ENCODE peak calls at places on chromosomes 16 and 17, in nine cellular contexts. One of them, this sample, is unnamed.

GRCh38 chr16:20023190-20023589 is 50.5 kb downstream of the GPR139 start:
- DNase-seq in EH: peak
- DNase-seq in colonic mucosa: no peak
- DNase-seq in ELF-1: no peak
- DNase-seq in activated CD4-positive, alpha-beta T cell treated with anti-CD3 and anti-CD28 coated beads, Interleukin-2, amount 50 U/mL, for 4 hours: no peak
- DNase-seq in islet precursor cell: no peak
- DNase-seq in NCI-H1092: no peak
- DNase-seq in activated T-cell treated with anti-CD3 and anti-CD28 coated beads, Interleukin-2, amount 50 U/mL, for 72 hours: no peak
- DNase-seq in AG08396: no peak
- DNase-seq in this sample: no peak

GRCh38 chr16:24152826-24153225 is 103.3 kb upstream of the CACNG3 start:
- DNase-seq in EH: no peak
- DNase-seq in colonic mucosa: no peak
- DNase-seq in ELF-1: peak
- DNase-seq in activated CD4-positive, alpha-beta T cell treated with anti-CD3 and anti-CD28 coated beads, Interleukin-2, amount 50 U/mL, for 4 hours: no peak
- DNase-seq in islet precursor cell: peak
- DNase-seq in NCI-H1092: no peak
- DNase-seq in activated T-cell treated with anti-CD3 and anti-CD28 coated beads, Interleukin-2, amount 50 U/mL, for 72 hours: no peak
- DNase-seq in AG08396: no peak
- DNase-seq in this sample: no peak

GRCh38 chr17:56653877-56654276 is 60.4 kb downstream of the NOG start:
- DNase-seq in EH: peak
- DNase-seq in colonic mucosa: no peak
- DNase-seq in ELF-1: peak
- DNase-seq in activated CD4-positive, alpha-beta T cell treated with anti-CD3 and anti-CD28 coated beads, Interleukin-2, amount 50 U/mL, for 4 hours: peak
- DNase-seq in islet precursor cell: peak
- DNase-seq in NCI-H1092: no peak
- DNase-seq in activated T-cell treated with anti-CD3 and anti-CD28 coated beads, Interleukin-2, amount 50 U/mL, for 72 hours: peak
- DNase-seq in AG08396: peak
- DNase-seq in this sample: no peak

GRCh38 chr16:88558457-88559442 is 11.5 kb upstream of the ZC3H18 start:
- DNase-seq in EH: peak
- DNase-seq in colonic mucosa: peak
- DNase-seq in ELF-1: peak
- DNase-seq in activated CD4-positive, alpha-beta T cell treated with anti-CD3 and anti-CD28 coated beads, Interleukin-2, amount 50 U/mL, for 4 hours: no peak
- DNase-seq in islet precursor cell: no peak
- DNase-seq in NCI-H1092: peak
- DNase-seq in activated T-cell treated with anti-CD3 and anti-CD28 coated beads, Interleukin-2, amount 50 U/mL, for 72 hours: no peak
- DNase-seq in AG08396: peak
- DNase-seq in this sample: peak

GRCh38 chr17:51807460-51807859 is 351.1 kb downstream of the CA10 start:
- DNase-seq in EH: no peak
- DNase-seq in colonic mucosa: no peak
- DNase-seq in ELF-1: no peak
- DNase-seq in activated CD4-positive, alpha-beta T cell treated with anti-CD3 and anti-CD28 coated beads, Interleukin-2, amount 50 U/mL, for 4 hours: no peak
- DNase-seq in islet precursor cell: no peak
- DNase-seq in NCI-H1092: no peak
- DNase-seq in activated T-cell treated with anti-CD3 and anti-CD28 coated beads, Interleukin-2, amount 50 U/mL, for 72 hours: no peak
- DNase-seq in AG08396: no peak
- DNase-seq in this sample: no peak

GRCh38 chr16:14354561-14355351 is 275.3 kb downstream of the PARN start:
- DNase-seq in EH: peak
- DNase-seq in colonic mucosa: no peak
- DNase-seq in ELF-1: no peak
- DNase-seq in activated CD4-positive, alpha-beta T cell treated with anti-CD3 and anti-CD28 coated beads, Interleukin-2, amount 50 U/mL, for 4 hours: no peak
- DNase-seq in islet precursor cell: no peak
- DNase-seq in NCI-H1092: no peak
- DNase-seq in activated T-cell treated with anti-CD3 and anti-CD28 coated beads, Interleukin-2, amount 50 U/mL, for 72 hours: peak
- DNase-seq in AG08396: no peak
- DNase-seq in this sample: no peak

GRCh38 chr17:50331085-50331791 is 14.7 kb upstream of the XYLT2 start:
- DNase-seq in EH: peak
- DNase-seq in colonic mucosa: no peak
- DNase-seq in ELF-1: no peak
- DNase-seq in activated CD4-positive, alpha-beta T cell treated with anti-CD3 and anti-CD28 coated beads, Interleukin-2, amount 50 U/mL, for 4 hours: no peak
- DNase-seq in islet precursor cell: peak
- DNase-seq in NCI-H1092: no peak
- DNase-seq in activated T-cell treated with anti-CD3 and anti-CD28 coated beads, Interleukin-2, amount 50 U/mL, for 72 hours: peak
- DNase-seq in AG08396: peak
- DNase-seq in this sample: no peak

GRCh38 chr17:57612202-57613071 is 132.7 kb downstream of the CCDC182 start:
- DNase-seq in EH: no peak
- DNase-seq in colonic mucosa: no peak
- DNase-seq in ELF-1: peak
- DNase-seq in activated CD4-positive, alpha-beta T cell treated with anti-CD3 and anti-CD28 coated beads, Interleukin-2, amount 50 U/mL, for 4 hours: no peak
- DNase-seq in islet precursor cell: peak
- DNase-seq in NCI-H1092: no peak
- DNase-seq in activated T-cell treated with anti-CD3 and anti-CD28 coated beads, Interleukin-2, amount 50 U/mL, for 72 hours: no peak
- DNase-seq in AG08396: no peak
- DNase-seq in this sample: no peak

GRCh38 chr16:73023752-73024570 is 24.0 kb downstream of the ZFHX3 start:
- DNase-seq in EH: no peak
- DNase-seq in colonic mucosa: no peak
- DNase-seq in ELF-1: no peak
- DNase-seq in activated CD4-positive, alpha-beta T cell treated with anti-CD3 and anti-CD28 coated beads, Interleukin-2, amount 50 U/mL, for 4 hours: no peak
- DNase-seq in islet precursor cell: no peak
- DNase-seq in NCI-H1092: no peak
- DNase-seq in activated T-cell treated with anti-CD3 and anti-CD28 coated beads, Interleukin-2, amount 50 U/mL, for 72 hours: no peak
- DNase-seq in AG08396: no peak
- DNase-seq in this sample: no peak

GRCh38 chr16:85431431-85432124 is 181.5 kb upstream of the GSE1 start:
- DNase-seq in EH: no peak
- DNase-seq in colonic mucosa: peak
- DNase-seq in ELF-1: no peak
- DNase-seq in activated CD4-positive, alpha-beta T cell treated with anti-CD3 and anti-CD28 coated beads, Interleukin-2, amount 50 U/mL, for 4 hours: no peak
- DNase-seq in islet precursor cell: no peak
- DNase-seq in NCI-H1092: no peak
- DNase-seq in activated T-cell treated with anti-CD3 and anti-CD28 coated beads, Interleukin-2, amount 50 U/mL, for 72 hours: no peak
- DNase-seq in AG08396: no peak
- DNase-seq in this sample: peak

GRCh38 chr17:79023886-79024771 is at the start of gene C1QTNF1:
- DNase-seq in EH: peak
- DNase-seq in colonic mucosa: peak
- DNase-seq in ELF-1: peak
- DNase-seq in activated CD4-positive, alpha-beta T cell treated with anti-CD3 and anti-CD28 coated beads, Interleukin-2, amount 50 U/mL, for 4 hours: no peak
- DNase-seq in islet precursor cell: peak
- DNase-seq in NCI-H1092: no peak
- DNase-seq in activated T-cell treated with anti-CD3 and anti-CD28 coated beads, Interleukin-2, amount 50 U/mL, for 72 hours: peak
- DNase-seq in AG08396: peak
- DNase-seq in this sample: peak

GRCh38 chr16:77585852-77586251 is 136.5 kb upstream of the NUDT7 start:
- DNase-seq in EH: no peak
- DNase-seq in colonic mucosa: no peak
- DNase-seq in ELF-1: no peak
- DNase-seq in activated CD4-positive, alpha-beta T cell treated with anti-CD3 and anti-CD28 coated beads, Interleukin-2, amount 50 U/mL, for 4 hours: no peak
- DNase-seq in islet precursor cell: no peak
- DNase-seq in NCI-H1092: no peak
- DNase-seq in activated T-cell treated with anti-CD3 and anti-CD28 coated beads, Interleukin-2, amount 50 U/mL, for 72 hours: no peak
- DNase-seq in AG08396: no peak
- DNase-seq in this sample: no peak

GRCh38 chr16:67459858-67460144 is 21.2 kb downstream of the ATP6V0D1 start:
- DNase-seq in EH: no peak
- DNase-seq in colonic mucosa: no peak
- DNase-seq in ELF-1: no peak
- DNase-seq in activated CD4-positive, alpha-beta T cell treated with anti-CD3 and anti-CD28 coated beads, Interleukin-2, amount 50 U/mL, for 4 hours: no peak
- DNase-seq in islet precursor cell: no peak
- DNase-seq in NCI-H1092: no peak
- DNase-seq in activated T-cell treated with anti-CD3 and anti-CD28 coated beads, Interleukin-2, amount 50 U/mL, for 72 hours: no peak
- DNase-seq in AG08396: no peak
- DNase-seq in this sample: peak

GRCh38 chr17:68301438-68301959 is 10.2 kb downstream of the ARSG start:
- DNase-seq in EH: no peak
- DNase-seq in colonic mucosa: no peak
- DNase-seq in ELF-1: peak
- DNase-seq in activated CD4-positive, alpha-beta T cell treated with anti-CD3 and anti-CD28 coated beads, Interleukin-2, amount 50 U/mL, for 4 hours: no peak
- DNase-seq in islet precursor cell: peak
- DNase-seq in NCI-H1092: peak
- DNase-seq in activated T-cell treated with anti-CD3 and anti-CD28 coated beads, Interleukin-2, amount 50 U/mL, for 72 hours: no peak
- DNase-seq in AG08396: no peak
- DNase-seq in this sample: no peak

GRCh38 chr17:71482625-71483024 is 638.2 kb upstream of the SOX9 start:
- DNase-seq in EH: no peak
- DNase-seq in colonic mucosa: no peak
- DNase-seq in ELF-1: no peak
- DNase-seq in activated CD4-positive, alpha-beta T cell treated with anti-CD3 and anti-CD28 coated beads, Interleukin-2, amount 50 U/mL, for 4 hours: no peak
- DNase-seq in islet precursor cell: no peak
- DNase-seq in NCI-H1092: no peak
- DNase-seq in activated T-cell treated with anti-CD3 and anti-CD28 coated beads, Interleukin-2, amount 50 U/mL, for 72 hours: no peak
- DNase-seq in AG08396: no peak
- DNase-seq in this sample: no peak

GRCh38 chr17:59634632-59635561 is 15.2 kb downstream of the CLTC start:
- DNase-seq in EH: peak
- DNase-seq in colonic mucosa: no peak
- DNase-seq in ELF-1: no peak
- DNase-seq in activated CD4-positive, alpha-beta T cell treated with anti-CD3 and anti-CD28 coated beads, Interleukin-2, amount 50 U/mL, for 4 hours: no peak
- DNase-seq in islet precursor cell: no peak
- DNase-seq in NCI-H1092: no peak
- DNase-seq in activated T-cell treated with anti-CD3 and anti-CD28 coated beads, Interleukin-2, amount 50 U/mL, for 72 hours: no peak
- DNase-seq in AG08396: no peak
- DNase-seq in this sample: no peak

GRCh38 chr17:412211-413015 is 59.8 kb upstream of the RPH3AL start:
- DNase-seq in EH: peak
- DNase-seq in colonic mucosa: peak
- DNase-seq in ELF-1: peak
- DNase-seq in activated CD4-positive, alpha-beta T cell treated with anti-CD3 and anti-CD28 coated beads, Interleukin-2, amount 50 U/mL, for 4 hours: peak
- DNase-seq in islet precursor cell: no peak
- DNase-seq in NCI-H1092: no peak
- DNase-seq in activated T-cell treated with anti-CD3 and anti-CD28 coated beads, Interleukin-2, amount 50 U/mL, for 72 hours: peak
- DNase-seq in AG08396: peak
- DNase-seq in this sample: no peak

GRCh38 chr17:49616546-49617205 is 41.0 kb downstream of the NXPH3 start:
- DNase-seq in EH: peak
- DNase-seq in colonic mucosa: peak
- DNase-seq in ELF-1: no peak
- DNase-seq in activated CD4-positive, alpha-beta T cell treated with anti-CD3 and anti-CD28 coated beads, Interleukin-2, amount 50 U/mL, for 4 hours: no peak
- DNase-seq in islet precursor cell: no peak
- DNase-seq in NCI-H1092: no peak
- DNase-seq in activated T-cell treated with anti-CD3 and anti-CD28 coated beads, Interleukin-2, amount 50 U/mL, for 72 hours: no peak
- DNase-seq in AG08396: peak
- DNase-seq in this sample: peak